ENCODE peak calls at places on chromosomes 11 and 22, in nine cellular contexts. W is adipocyte, J is mammary epithelial cell, Z is Panc1, K is fibroblast of lung, B is body of pancreas, X is vagina, A is HCT116, U is neuronal stem cell. Q is an unnamed sample.

GRCh38 chr11:29159552-29160465 is 857.0 kb downstream of the KCNA4 start:
- DNase-seq in W (peak; percentile 91), J (peak; percentile 55), Z (peak; percentile 17), K (peak; percentile 68), B (peak; percentile 33), X (no peak), A (peak; percentile 31), U (peak; percentile 56), Q (peak; percentile 76)

GRCh38 chr11:128544625-128545024 is 42.7 kb downstream of the ETS1 start:
- DNase-seq in W (peak; percentile 65), J (no peak), Z (no peak), K (peak; percentile 34), B (no peak), X (no peak), A (no peak), U (no peak), Q (peak; percentile 85)

GRCh38 chr11:108960498-108960897 is 295.6 kb downstream of the DDX10 start:
- DNase-seq in W (no peak), J (peak; percentile 37), Z (no peak), K (no peak), B (no peak), X (no peak), A (no peak), U (no peak), Q (no peak)

GRCh38 chr11:48017105-48017874 is 36.9 kb downstream of the PTPRJ start:
- DNase-seq in W (no peak), J (no peak), Z (no peak), K (no peak), B (no peak), X (no peak), A (no peak), U (no peak), Q (no peak)

GRCh38 chr11:472272-472671 is 22.2 kb downstream of the PTDSS2 start:
- DNase-seq in W (no peak), J (no peak), Z (no peak), K (no peak), B (no peak), X (no peak), A (no peak), U (no peak), Q (no peak)

GRCh38 chr11:107999759-108000455 is 8.8 kb upstream of the CUL5 start:
- DNase-seq in W (peak; percentile 16), J (peak; percentile 37), Z (peak; percentile 28), K (peak; percentile 59), B (no peak), X (no peak), A (peak; percentile 74), U (peak; percentile 38), Q (peak; percentile 84)

GRCh38 chr11:62437616-62438015 is 18.8 kb downstream of the SCGB1A1 start:
- DNase-seq in W (no peak), J (no peak), Z (no peak), K (no peak), B (no peak), X (no peak), A (no peak), U (no peak), Q (no peak)

GRCh38 chr11:12293486-12293885 is 83.9 kb upstream of the PARVA start:
- DNase-seq in W (no peak), J (no peak), Z (no peak), K (no peak), B (no peak), X (no peak), A (no peak), U (no peak), Q (no peak)

GRCh38 chr11:120021391-120021953 is 116.4 kb downstream of the TRIM29 start:
- DNase-seq in W (no peak), J (no peak), Z (no peak), K (no peak), B (no peak), X (no peak), A (no peak), U (no peak), Q (no peak)

GRCh38 chr11:120023551-120023950 is 114.4 kb downstream of the TRIM29 start:
- DNase-seq in W (no peak), J (no peak), Z (no peak), K (no peak), B (no peak), X (no peak), A (no peak), U (no peak), Q (no peak)

GRCh38 chr11:120023120-120023519 is 114.8 kb downstream of the TRIM29 start:
- DNase-seq in W (no peak), J (no peak), Z (no peak), K (no peak), B (no peak), X (no peak), A (no peak), U (no peak), Q (no peak)

GRCh38 chr11:120021978-120022377 is 115.9 kb downstream of the TRIM29 start:
- DNase-seq in W (no peak), J (no peak), Z (no peak), K (no peak), B (no peak), X (no peak), A (no peak), U (no peak), Q (no peak)

DNA sequence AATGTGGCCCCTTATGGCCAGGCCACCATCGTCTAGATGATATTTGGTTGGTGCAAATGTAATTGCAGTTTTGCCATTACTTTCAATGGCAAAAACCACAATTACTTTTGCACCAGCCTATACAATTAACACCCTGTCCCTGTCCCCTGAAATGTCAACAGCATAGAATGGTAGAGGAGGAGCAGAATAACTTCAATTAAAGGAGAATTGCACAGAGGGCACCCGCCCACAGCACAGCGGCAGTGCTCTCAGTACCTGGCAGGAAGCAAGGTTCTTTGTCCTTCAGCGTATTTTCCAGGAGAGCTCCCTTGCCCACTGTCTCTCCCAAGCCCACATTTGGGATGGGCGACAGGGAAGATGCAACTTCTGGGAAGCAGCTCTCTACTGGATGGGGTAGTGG is 115.3 kb downstream of the TRIM29 start:
- DNase-seq in W (no peak), J (no peak), Z (no peak), K (no peak), B (no peak), X (no peak), A (no peak), U (no peak), Q (no peak)
- H3K27me3 ChIP-seq in W (peaks cover 52% of the 10 kb centered on the region), J (no peaks in the 10 kb centered on the region), Z (peaks cover 12% of the 10 kb centered on the region), K (no peaks in the 10 kb centered on the region), B (no peaks in the 10 kb centered on the region), X (no peaks in the 10 kb centered on the region), A (peaks cover 9% of the 10 kb centered on the region), U (no peaks in the 10 kb centered on the region), Q (no peaks in the 10 kb centered on the region)

GRCh38 chr22:23144926-23145906 is at the start of gene RAB36:
- DNase-seq in W (peak; percentile 99), J (peak; percentile 99), Z (peak; percentile 20), K (peak; percentile 99), B (peak; percentile 91), X (no peak), A (peak; percentile 99), U (peak; percentile 98), Q (peak; percentile 99)

GRCh38 chr22:23142546-23143105 is 836 bp upstream of the RSPH14 start:
- DNase-seq in W (no peak), J (no peak), Z (no peak), K (no peak), B (no peak), X (no peak), A (no peak), U (no peak), Q (no peak)

GRCh38 chr22:23144432-23144831 is 845 bp upstream of the RAB36 start:
- DNase-seq in W (no peak), J (no peak), Z (no peak), K (no peak), B (no peak), X (no peak), A (no peak), U (no peak), Q (no peak)

GRCh38 chr22:23140385-23140784 is 1.4 kb downstream of the RSPH14 start:
- DNase-seq in W (no peak), J (no peak), Z (no peak), K (no peak), B (no peak), X (no peak), A (no peak), U (no peak), Q (no peak)

DNA sequence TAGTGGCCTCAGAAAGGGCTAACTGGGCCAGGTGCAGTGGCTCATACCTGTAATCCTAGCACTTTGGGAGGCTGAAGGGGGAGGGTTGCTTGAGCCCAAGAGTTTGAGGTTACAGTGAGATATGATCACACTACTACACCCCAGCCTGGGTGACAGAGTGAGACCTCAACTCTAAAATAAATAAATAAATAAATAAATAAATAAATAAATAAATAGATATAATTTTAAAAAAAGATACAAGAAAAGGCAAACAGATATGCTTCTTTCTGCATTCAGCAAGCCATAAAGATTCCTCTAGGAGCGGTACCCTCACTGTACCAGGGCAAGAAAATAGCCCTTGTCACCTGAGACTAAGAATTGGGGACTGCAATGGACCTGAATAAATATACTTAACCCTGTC is 1.3 kb upstream of the RSPH14 start:
- DNase-seq in W (no peak), J (no peak), Z (no peak), K (no peak), B (no peak), X (no peak), A (no peak), U (no peak), Q (no peak)
- H3K4me1 ChIP-seq in W (peaks cover 19% of the 10 kb centered on the region), J (peaks cover 28% of the 10 kb centered on the region), Z (peaks cover 3% of the 10 kb centered on the region), K (peaks cover 4% of the 10 kb centered on the region), B (peaks cover 33% of the 10 kb centered on the region), X (peaks cover 44% of the 10 kb centered on the region), A (peaks cover 36% of the 10 kb centered on the region), U (peaks cover 22% of the 10 kb centered on the region), Q (peaks cover 3% of the 10 kb centered on the region)

DNA sequence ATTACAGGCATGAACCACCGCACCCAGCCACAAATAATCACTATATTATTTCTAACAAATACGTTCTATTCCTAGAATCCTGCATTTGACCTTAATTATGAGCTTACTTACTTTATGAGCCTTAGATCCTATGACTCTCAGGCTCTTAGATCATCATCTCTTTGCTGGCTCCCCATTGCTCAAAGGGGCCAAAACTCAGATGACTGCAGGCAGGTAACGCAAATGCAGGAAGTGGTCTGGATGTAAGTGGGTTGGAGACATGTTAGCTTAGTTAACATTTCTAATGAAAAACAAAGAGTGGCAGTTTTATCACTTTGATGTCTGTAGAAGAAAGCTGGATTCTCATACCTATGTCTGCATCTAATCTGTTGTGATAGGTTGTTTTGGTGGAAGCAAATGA is 23.4 kb downstream of the CCDC81 start:
- DNase-seq in W (no peak), J (no peak), Z (no peak), K (no peak), B (no peak), X (no peak), A (no peak), U (no peak), Q (no peak)
- H3K27me3 ChIP-seq in W (no peaks in the 10 kb centered on the region), J (no peaks in the 10 kb centered on the region), Z (no peaks in the 10 kb centered on the region), K (no peaks in the 10 kb centered on the region), B (no peaks in the 10 kb centered on the region), X (no peaks in the 10 kb centered on the region), A (no peaks in the 10 kb centered on the region), U (no peaks in the 10 kb centered on the region), Q (no peaks in the 10 kb centered on the region)

DNA sequence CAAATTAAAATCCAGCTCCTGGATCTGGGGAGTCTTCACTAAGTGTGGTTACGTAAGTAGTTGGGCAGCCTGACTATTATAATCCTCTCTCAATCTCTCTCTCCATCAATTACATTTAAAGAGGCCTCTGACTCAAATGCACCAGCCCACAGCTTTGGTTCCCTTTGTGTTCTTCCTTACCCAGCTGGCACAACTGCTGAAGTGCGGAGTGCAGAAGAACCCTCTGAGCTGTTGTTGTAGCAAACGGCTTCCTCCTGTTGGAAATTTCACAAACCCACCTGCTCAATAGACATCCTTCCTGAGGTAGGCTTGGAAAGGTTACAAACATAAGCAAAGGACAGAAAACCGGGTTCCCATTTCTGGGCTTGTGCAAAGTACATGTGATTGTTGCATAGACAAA is 17.0 kb upstream of the SORL1 start:
- DNase-seq in W (no peak), J (no peak), Z (no peak), K (no peak), B (no peak), X (no peak), A (no peak), U (no peak), Q (no peak)
- H3K4me1 ChIP-seq in W (peaks cover 19% of the 10 kb centered on the region), J (no peaks in the 10 kb centered on the region), Z (no peaks in the 10 kb centered on the region), K (no peaks in the 10 kb centered on the region), B (no peaks in the 10 kb centered on the region), X (peaks cover 15% of the 10 kb centered on the region), A (no peaks in the 10 kb centered on the region), U (no peaks in the 10 kb centered on the region), Q (no peaks in the 10 kb centered on the region)